ENCODE peak calls at places on chromosomes 16 and 17, in four cellular contexts. One of them, this sample, is unnamed.

GRCh38 chr16:4410335-4411075 is 5.9 kb downstream of the CORO7 start:
- DNase-seq in stimulated activated effector memory CD8-positive, alpha-beta T cell treated with anti-CD3 and anti-CD28 coated beads, Interleukin-12 subunit alpha, Interleukin-12 subunit beta, amount 100 ng/mL, for 72 hours: no peak
- DNase-seq in cardiac fibroblast: peak
- DNase-seq in naive thymus-derived CD8-positive, alpha-beta T cell: no peak
- DNase-seq in this sample: no peak

GRCh38 chr17:57739402-57740224 is 5.5 kb downstream of the CCDC182 start:
- DNase-seq in stimulated activated effector memory CD8-positive, alpha-beta T cell treated with anti-CD3 and anti-CD28 coated beads, Interleukin-12 subunit alpha, Interleukin-12 subunit beta, amount 100 ng/mL, for 72 hours: no peak
- DNase-seq in cardiac fibroblast: peak
- DNase-seq in naive thymus-derived CD8-positive, alpha-beta T cell: no peak
- DNase-seq in this sample: no peak

GRCh38 chr17:4499431-4500187 is 928 bp downstream of the SPNS2 start:
- DNase-seq in stimulated activated effector memory CD8-positive, alpha-beta T cell treated with anti-CD3 and anti-CD28 coated beads, Interleukin-12 subunit alpha, Interleukin-12 subunit beta, amount 100 ng/mL, for 72 hours: no peak
- DNase-seq in cardiac fibroblast: no peak
- DNase-seq in naive thymus-derived CD8-positive, alpha-beta T cell: peak
- DNase-seq in this sample: no peak

GRCh38 chr17:57357392-57357784 is 101.1 kb downstream of the MSI2 start:
- DNase-seq in stimulated activated effector memory CD8-positive, alpha-beta T cell treated with anti-CD3 and anti-CD28 coated beads, Interleukin-12 subunit alpha, Interleukin-12 subunit beta, amount 100 ng/mL, for 72 hours: no peak
- DNase-seq in cardiac fibroblast: no peak
- DNase-seq in naive thymus-derived CD8-positive, alpha-beta T cell: no peak
- DNase-seq in this sample: no peak

GRCh38 chr17:12522336-12522735 is 143.4 kb upstream of the MYOCD start:
- DNase-seq in stimulated activated effector memory CD8-positive, alpha-beta T cell treated with anti-CD3 and anti-CD28 coated beads, Interleukin-12 subunit alpha, Interleukin-12 subunit beta, amount 100 ng/mL, for 72 hours: no peak
- DNase-seq in cardiac fibroblast: no peak
- DNase-seq in naive thymus-derived CD8-positive, alpha-beta T cell: no peak
- DNase-seq in this sample: no peak

GRCh38 chr17:36885761-36886365 is 51.4 kb upstream of the LHX1 start:
- DNase-seq in stimulated activated effector memory CD8-positive, alpha-beta T cell treated with anti-CD3 and anti-CD28 coated beads, Interleukin-12 subunit alpha, Interleukin-12 subunit beta, amount 100 ng/mL, for 72 hours: no peak
- DNase-seq in cardiac fibroblast: no peak
- DNase-seq in naive thymus-derived CD8-positive, alpha-beta T cell: no peak
- DNase-seq in this sample: no peak

GRCh38 chr16:74140557-74140956 is 156.1 kb upstream of the PSMD7 start:
- DNase-seq in stimulated activated effector memory CD8-positive, alpha-beta T cell treated with anti-CD3 and anti-CD28 coated beads, Interleukin-12 subunit alpha, Interleukin-12 subunit beta, amount 100 ng/mL, for 72 hours: no peak
- DNase-seq in cardiac fibroblast: no peak
- DNase-seq in naive thymus-derived CD8-positive, alpha-beta T cell: no peak
- DNase-seq in this sample: no peak

GRCh38 chr17:42107597-42108576 is 4.6 kb downstream of the DHX58 start:
- DNase-seq in stimulated activated effector memory CD8-positive, alpha-beta T cell treated with anti-CD3 and anti-CD28 coated beads, Interleukin-12 subunit alpha, Interleukin-12 subunit beta, amount 100 ng/mL, for 72 hours: peak
- DNase-seq in cardiac fibroblast: peak
- DNase-seq in naive thymus-derived CD8-positive, alpha-beta T cell: peak
- DNase-seq in this sample: peak